ENCODE peak calls at places on chromosomes 3 and 15, in four cellular contexts. One of them, this sample, is unnamed.

GRCh38 chr3:45950686-45951600 is 7.7 kb downstream of the CXCR6 start:
- DNase-seq in HuH-7: no peak
- DNase-seq in cardiac fibroblast: no peak
- DNase-seq in esophagus squamous epithelium: no peak
- DNase-seq in this sample: no peak

GRCh38 chr15:90529369-90530249 is at the start of gene CRTC3:
- DNase-seq in HuH-7: peak; percentile 77
- DNase-seq in cardiac fibroblast: peak; percentile 51
- DNase-seq in esophagus squamous epithelium: no peak
- DNase-seq in this sample: peak; percentile 53

GRCh38 chr15:68403161-68403941 is 28.6 kb downstream of the ITGA11 start:
- DNase-seq in HuH-7: no peak
- DNase-seq in cardiac fibroblast: no peak
- DNase-seq in esophagus squamous epithelium: no peak
- DNase-seq in this sample: no peak

GRCh38 chr15:77753238-77753873 is 120.6 kb upstream of the LINGO1 start:
- DNase-seq in HuH-7: peak; percentile 82
- DNase-seq in cardiac fibroblast: peak; percentile 13
- DNase-seq in esophagus squamous epithelium: no peak
- DNase-seq in this sample: peak; percentile 8

GRCh38 chr15:72935521-72935920 is 116.7 kb upstream of the NEO1 start:
- DNase-seq in HuH-7: no peak
- DNase-seq in cardiac fibroblast: no peak
- DNase-seq in esophagus squamous epithelium: no peak
- DNase-seq in this sample: no peak

GRCh38 chr3:4332111-4332510 is 28.9 kb downstream of the SETMAR start:
- DNase-seq in HuH-7: no peak
- DNase-seq in cardiac fibroblast: no peak
- DNase-seq in esophagus squamous epithelium: no peak
- DNase-seq in this sample: no peak

GRCh38 chr3:59185586-59186381 is 136.0 kb upstream of the CFAP20DC start:
- DNase-seq in HuH-7: no peak
- DNase-seq in cardiac fibroblast: peak; percentile 1
- DNase-seq in esophagus squamous epithelium: no peak
- DNase-seq in this sample: peak; percentile 57

GRCh38 chr3:155230382-155230781 is 63.1 kb downstream of the STRIT1 start:
- DNase-seq in HuH-7: no peak
- DNase-seq in cardiac fibroblast: peak; percentile 96
- DNase-seq in esophagus squamous epithelium: no peak
- DNase-seq in this sample: peak; percentile 87

GRCh38 chr3:137792633-137793271 is 28.6 kb downstream of the SOX14 start:
- DNase-seq in HuH-7: no peak
- DNase-seq in cardiac fibroblast: peak; percentile 59
- DNase-seq in esophagus squamous epithelium: no peak
- DNase-seq in this sample: peak; percentile 37

GRCh38 chr3:184353546-184353941 is 7.9 kb downstream of the CLCN2 start:
- DNase-seq in HuH-7: no peak
- DNase-seq in cardiac fibroblast: no peak
- DNase-seq in esophagus squamous epithelium: no peak
- DNase-seq in this sample: no peak

GRCh38 chr3:74351213-74351612 is 263.2 kb downstream of the CNTN3 start:
- DNase-seq in HuH-7: no peak
- DNase-seq in cardiac fibroblast: no peak
- DNase-seq in esophagus squamous epithelium: no peak
- DNase-seq in this sample: no peak

GRCh38 chr15:100769043-100769974 is 110.3 kb upstream of the ALDH1A3 start:
- DNase-seq in HuH-7: no peak
- DNase-seq in cardiac fibroblast: no peak
- DNase-seq in esophagus squamous epithelium: no peak
- DNase-seq in this sample: no peak

GRCh38 chr3:32841341-32841740 is 23.5 kb downstream of the TRIM71 start:
- DNase-seq in HuH-7: no peak
- DNase-seq in cardiac fibroblast: no peak
- DNase-seq in esophagus squamous epithelium: no peak
- DNase-seq in this sample: no peak

GRCh38 chr15:75007216-75007615 is 11.9 kb downstream of the SCAMP5 start:
- DNase-seq in HuH-7: no peak
- DNase-seq in cardiac fibroblast: no peak
- DNase-seq in esophagus squamous epithelium: no peak
- DNase-seq in this sample: no peak

GRCh38 chr15:64152507-64153387 is 1.2 kb downstream of the SNX22 start:
- DNase-seq in HuH-7: no peak
- DNase-seq in cardiac fibroblast: no peak
- DNase-seq in esophagus squamous epithelium: no peak
- DNase-seq in this sample: no peak

GRCh38 chr3:139537325-139537724 is 2.2 kb downstream of the RBP1 start:
- DNase-seq in HuH-7: no peak
- DNase-seq in cardiac fibroblast: peak; percentile 24
- DNase-seq in esophagus squamous epithelium: no peak
- DNase-seq in this sample: no peak

GRCh38 chr3:147038456-147038855 is 367.9 kb downstream of the ZIC4 start:
- DNase-seq in HuH-7: no peak
- DNase-seq in cardiac fibroblast: peak; percentile 42
- DNase-seq in esophagus squamous epithelium: no peak
- DNase-seq in this sample: peak; percentile 80

GRCh38 chr3:127485396-127486170 is 105.0 kb downstream of the TPRA1 start:
- DNase-seq in HuH-7: no peak
- DNase-seq in cardiac fibroblast: no peak
- DNase-seq in esophagus squamous epithelium: no peak
- DNase-seq in this sample: peak; percentile 19

GRCh38 chr3:138348107-138348949 is at the start of gene MRAS:
- DNase-seq in HuH-7: peak; percentile 71
- DNase-seq in cardiac fibroblast: peak; percentile 82
- DNase-seq in esophagus squamous epithelium: no peak
- DNase-seq in this sample: peak; percentile 73

GRCh38 chr3:124916837-124917409 is 17.6 kb downstream of the MUC13 start:
- DNase-seq in HuH-7: no peak
- DNase-seq in cardiac fibroblast: no peak
- DNase-seq in esophagus squamous epithelium: no peak
- DNase-seq in this sample: no peak

GRCh38 chr3:58946875-58947274 is 103.0 kb downstream of the CFAP20DC start:
- DNase-seq in HuH-7: peak; percentile 17
- DNase-seq in cardiac fibroblast: no peak
- DNase-seq in esophagus squamous epithelium: no peak
- DNase-seq in this sample: no peak

GRCh38 chr15:82263350-82263749 is 732 bp downstream of the SAXO2 start:
- DNase-seq in HuH-7: peak; percentile 77
- DNase-seq in cardiac fibroblast: no peak
- DNase-seq in esophagus squamous epithelium: no peak
- DNase-seq in this sample: no peak

GRCh38 chr3:196712514-196713413 is 587 bp downstream of the PIGX start:
- DNase-seq in HuH-7: peak; percentile 37
- DNase-seq in cardiac fibroblast: peak; percentile 67
- DNase-seq in esophagus squamous epithelium: no peak
- DNase-seq in this sample: peak; percentile 52

GRCh38 chr15:45394681-45395080 is 16.3 kb upstream of the GATM start:
- DNase-seq in HuH-7: no peak
- DNase-seq in cardiac fibroblast: no peak
- DNase-seq in esophagus squamous epithelium: no peak
- DNase-seq in this sample: no peak

GRCh38 chr3:150412599-150413069 is 4.5 kb downstream of the TSC22D2 start:
- DNase-seq in HuH-7: peak; percentile 20
- DNase-seq in cardiac fibroblast: peak; percentile 89
- DNase-seq in esophagus squamous epithelium: no peak
- DNase-seq in this sample: peak; percentile 68

GRCh38 chr3:134905647-134905935 is 110.5 kb downstream of the EPHB1 start:
- DNase-seq in HuH-7: no peak
- DNase-seq in cardiac fibroblast: no peak
- DNase-seq in esophagus squamous epithelium: no peak
- DNase-seq in this sample: no peak

GRCh38 chr3:14988988-14989394 is 41.6 kb downstream of the NR2C2 start:
- DNase-seq in HuH-7: peak; percentile 40
- DNase-seq in cardiac fibroblast: no peak
- DNase-seq in esophagus squamous epithelium: no peak
- DNase-seq in this sample: no peak

GRCh38 chr3:109532257-109533216 is 195.2 kb upstream of the DPPA4 start:
- DNase-seq in HuH-7: peak; percentile 28
- DNase-seq in cardiac fibroblast: peak; percentile 90
- DNase-seq in esophagus squamous epithelium: no peak
- DNase-seq in this sample: peak; percentile 44

GRCh38 chr15:62163847-62164499 is 1.1 kb downstream of the C2CD4B start:
- DNase-seq in HuH-7: peak; percentile 22
- DNase-seq in cardiac fibroblast: peak; percentile 17
- DNase-seq in esophagus squamous epithelium: no peak
- DNase-seq in this sample: no peak

GRCh38 chr3:29609007-29609805 is 328.3 kb downstream of the RBMS3 start:
- DNase-seq in HuH-7: peak; percentile 6
- DNase-seq in cardiac fibroblast: no peak
- DNase-seq in esophagus squamous epithelium: no peak
- DNase-seq in this sample: no peak

GRCh38 chr3:39810647-39811161 is 1.3 kb downstream of the MYRIP start:
- DNase-seq in HuH-7: no peak
- DNase-seq in cardiac fibroblast: no peak
- DNase-seq in esophagus squamous epithelium: no peak
- DNase-seq in this sample: no peak

GRCh38 chr3:189304465-189305341 is 132.9 kb downstream of the TPRG1 start:
- DNase-seq in HuH-7: no peak
- DNase-seq in cardiac fibroblast: no peak
- DNase-seq in esophagus squamous epithelium: no peak
- DNase-seq in this sample: no peak

GRCh38 chr15:74397239-74398068 is 30.0 kb upstream of the CYP11A1 start:
- DNase-seq in HuH-7: no peak
- DNase-seq in cardiac fibroblast: no peak
- DNase-seq in esophagus squamous epithelium: no peak
- DNase-seq in this sample: no peak

GRCh38 chr15:37040072-37040742 is 60.1 kb downstream of the MEIS2 start:
- DNase-seq in HuH-7: no peak
- DNase-seq in cardiac fibroblast: no peak
- DNase-seq in esophagus squamous epithelium: no peak
- DNase-seq in this sample: no peak